ENCODE peak calls at places on chromosomes 2 and 18, in nine cellular contexts. One of them, this sample, is unnamed.

GRCh38 chr2:191316246-191316645 is 71.0 kb downstream of the MYO1B start:
- DNase-seq in GM23338: no peak
- DNase-seq in OCI-LY7: no peak
- DNase-seq in MM.1S: no peak
- DNase-seq in hepatocyte: no peak
- DNase-seq in neural progenitor cell: no peak
- DNase-seq in GM23248: peak; percentile 60
- DNase-seq in HCT116: no peak
- DNase-seq in SK-N-SH: no peak
- DNase-seq in this sample: no peak

GRCh38 chr18:623760-624620 is 27.2 kb downstream of the CLUL1 start:
- DNase-seq in GM23338: peak; percentile 89
- DNase-seq in OCI-LY7: peak; percentile 66
- DNase-seq in MM.1S: peak; percentile 75
- DNase-seq in hepatocyte: peak; percentile 86
- DNase-seq in neural progenitor cell: peak; percentile 80
- DNase-seq in GM23248: peak; percentile 85
- DNase-seq in HCT116: peak; percentile 69
- DNase-seq in SK-N-SH: peak; percentile 59
- DNase-seq in this sample: peak; percentile 85

GRCh38 chr2:142100967-142101366 is 29.8 kb downstream of the LRP1B start:
- DNase-seq in GM23338: no peak
- DNase-seq in OCI-LY7: no peak
- DNase-seq in MM.1S: no peak
- DNase-seq in hepatocyte: no peak
- DNase-seq in neural progenitor cell: no peak
- DNase-seq in GM23248: no peak
- DNase-seq in HCT116: no peak
- DNase-seq in SK-N-SH: no peak
- DNase-seq in this sample: peak; percentile 28

GRCh38 chr2:85541262-85541661 is 2.3 kb downstream of the MAT2A start:
- DNase-seq in GM23338: no peak
- DNase-seq in OCI-LY7: no peak
- DNase-seq in MM.1S: no peak
- DNase-seq in hepatocyte: no peak
- DNase-seq in neural progenitor cell: no peak
- DNase-seq in GM23248: no peak
- DNase-seq in HCT116: no peak
- DNase-seq in SK-N-SH: no peak
- DNase-seq in this sample: no peak

GRCh38 chr2:8633735-8634313 is 48.0 kb upstream of the ID2 start:
- DNase-seq in GM23338: no peak
- DNase-seq in OCI-LY7: no peak
- DNase-seq in MM.1S: no peak
- DNase-seq in hepatocyte: peak; percentile 78
- DNase-seq in neural progenitor cell: no peak
- DNase-seq in GM23248: peak; percentile 94
- DNase-seq in HCT116: peak; percentile 82
- DNase-seq in SK-N-SH: no peak
- DNase-seq in this sample: peak; percentile 59

GRCh38 chr2:147660680-147661079 is 184.1 kb upstream of the ACVR2A start:
- DNase-seq in GM23338: no peak
- DNase-seq in OCI-LY7: no peak
- DNase-seq in MM.1S: no peak
- DNase-seq in hepatocyte: no peak
- DNase-seq in neural progenitor cell: no peak
- DNase-seq in GM23248: no peak
- DNase-seq in HCT116: no peak
- DNase-seq in SK-N-SH: no peak
- DNase-seq in this sample: no peak

GRCh38 chr2:3097804-3098203 is 279.8 kb downstream of the EIPR1 start:
- DNase-seq in GM23338: no peak
- DNase-seq in OCI-LY7: no peak
- DNase-seq in MM.1S: no peak
- DNase-seq in hepatocyte: no peak
- DNase-seq in neural progenitor cell: no peak
- DNase-seq in GM23248: no peak
- DNase-seq in HCT116: no peak
- DNase-seq in SK-N-SH: no peak
- DNase-seq in this sample: no peak

GRCh38 chr2:53636616-53637015 is 131.0 kb upstream of the CHAC2 start:
- DNase-seq in GM23338: no peak
- DNase-seq in OCI-LY7: no peak
- DNase-seq in MM.1S: no peak
- DNase-seq in hepatocyte: no peak
- DNase-seq in neural progenitor cell: no peak
- DNase-seq in GM23248: no peak
- DNase-seq in HCT116: no peak
- DNase-seq in SK-N-SH: no peak
- DNase-seq in this sample: no peak

GRCh38 chr2:98026292-98026691 is 30.5 kb upstream of the TMEM131 start:
- DNase-seq in GM23338: no peak
- DNase-seq in OCI-LY7: no peak
- DNase-seq in MM.1S: no peak
- DNase-seq in hepatocyte: no peak
- DNase-seq in neural progenitor cell: no peak
- DNase-seq in GM23248: no peak
- DNase-seq in HCT116: no peak
- DNase-seq in SK-N-SH: no peak
- DNase-seq in this sample: no peak

GRCh38 chr2:1925516-1925915 is 181.2 kb upstream of the PXDN start:
- DNase-seq in GM23338: no peak
- DNase-seq in OCI-LY7: no peak
- DNase-seq in MM.1S: no peak
- DNase-seq in hepatocyte: no peak
- DNase-seq in neural progenitor cell: no peak
- DNase-seq in GM23248: no peak
- DNase-seq in HCT116: no peak
- DNase-seq in SK-N-SH: no peak
- DNase-seq in this sample: no peak

GRCh38 chr2:4782647-4783046 is 909.5 kb upstream of the SOX11 start:
- DNase-seq in GM23338: no peak
- DNase-seq in OCI-LY7: no peak
- DNase-seq in MM.1S: no peak
- DNase-seq in hepatocyte: no peak
- DNase-seq in neural progenitor cell: no peak
- DNase-seq in GM23248: peak; percentile 12
- DNase-seq in HCT116: no peak
- DNase-seq in SK-N-SH: no peak
- DNase-seq in this sample: no peak

GRCh38 chr2:205776720-205777119 is 94.4 kb downstream of the NRP2 start:
- DNase-seq in GM23338: no peak
- DNase-seq in OCI-LY7: no peak
- DNase-seq in MM.1S: no peak
- DNase-seq in hepatocyte: peak; percentile 34
- DNase-seq in neural progenitor cell: no peak
- DNase-seq in GM23248: no peak
- DNase-seq in HCT116: no peak
- DNase-seq in SK-N-SH: no peak
- DNase-seq in this sample: no peak

GRCh38 chr2:5007596-5007995 is 684.6 kb upstream of the SOX11 start:
- DNase-seq in GM23338: no peak
- DNase-seq in OCI-LY7: no peak
- DNase-seq in MM.1S: no peak
- DNase-seq in hepatocyte: no peak
- DNase-seq in neural progenitor cell: no peak
- DNase-seq in GM23248: no peak
- DNase-seq in HCT116: no peak
- DNase-seq in SK-N-SH: no peak
- DNase-seq in this sample: no peak

GRCh38 chr2:11683486-11683885 is 13.5 kb upstream of the NTSR2 start:
- DNase-seq in GM23338: peak; percentile 82
- DNase-seq in OCI-LY7: no peak
- DNase-seq in MM.1S: no peak
- DNase-seq in hepatocyte: no peak
- DNase-seq in neural progenitor cell: peak; percentile 23
- DNase-seq in GM23248: no peak
- DNase-seq in HCT116: no peak
- DNase-seq in SK-N-SH: no peak
- DNase-seq in this sample: no peak

DNA sequence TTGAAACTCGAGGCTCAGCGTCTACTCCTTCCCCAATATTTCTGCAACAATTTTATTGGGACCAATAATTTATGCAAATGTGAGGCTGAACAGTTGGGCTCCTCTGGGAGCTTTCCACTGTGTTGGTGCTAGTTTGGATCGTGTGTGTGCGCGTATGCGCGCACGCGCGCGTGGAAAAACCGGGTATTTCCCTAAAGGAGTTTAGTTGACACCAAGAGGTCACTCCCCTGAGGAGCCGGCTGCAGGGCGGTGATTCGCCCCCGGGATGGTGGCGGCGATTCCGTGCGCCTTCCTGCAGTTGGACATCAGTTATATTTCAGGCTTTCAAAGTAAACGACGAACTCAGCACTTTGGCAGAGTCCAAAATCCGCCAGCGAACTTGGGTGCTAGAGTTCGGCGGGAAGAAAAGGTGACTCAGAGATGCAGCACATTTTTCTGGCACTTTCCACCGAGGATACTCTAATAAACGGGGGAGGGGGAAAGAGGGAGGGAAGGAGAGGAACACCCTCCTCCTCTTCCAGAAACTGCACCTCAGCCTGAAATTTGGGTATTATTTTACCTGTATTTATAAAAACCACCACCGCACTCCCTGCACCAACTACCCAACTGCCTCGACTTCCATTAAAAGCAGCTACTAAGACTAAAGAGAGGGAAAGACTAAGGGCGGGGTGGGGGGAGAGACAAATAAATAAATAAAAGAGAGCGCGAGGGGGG is 186.6 kb upstream of the FANCL start:
- DNase-seq in GM23338: peak; percentile 69
- DNase-seq in OCI-LY7: no peak
- DNase-seq in MM.1S: peak; percentile 42
- DNase-seq in hepatocyte: peak; percentile 77
- DNase-seq in neural progenitor cell: peak; percentile 64
- DNase-seq in GM23248: peak; percentile 57
- DNase-seq in HCT116: no peak
- DNase-seq in SK-N-SH: peak; percentile 51
- DNase-seq in this sample: no peak
- TF ChIP-seq EZH2phosphoT487 in GM23338: no peak
- TF ChIP-seq EZH2phosphoT487 in OCI-LY7: no peak
- TF ChIP-seq EZH2phosphoT487 in MM.1S: no peak
- TF ChIP-seq EZH2phosphoT487 in hepatocyte: no peak
- TF ChIP-seq EZH2phosphoT487 in neural progenitor cell: no peak
- TF ChIP-seq EZH2phosphoT487 in GM23248: no peak
- TF ChIP-seq EZH2phosphoT487 in HCT116: no peak
- TF ChIP-seq EZH2phosphoT487 in SK-N-SH: no peak
- TF ChIP-seq EZH2phosphoT487 in this sample: no peak

DNA sequence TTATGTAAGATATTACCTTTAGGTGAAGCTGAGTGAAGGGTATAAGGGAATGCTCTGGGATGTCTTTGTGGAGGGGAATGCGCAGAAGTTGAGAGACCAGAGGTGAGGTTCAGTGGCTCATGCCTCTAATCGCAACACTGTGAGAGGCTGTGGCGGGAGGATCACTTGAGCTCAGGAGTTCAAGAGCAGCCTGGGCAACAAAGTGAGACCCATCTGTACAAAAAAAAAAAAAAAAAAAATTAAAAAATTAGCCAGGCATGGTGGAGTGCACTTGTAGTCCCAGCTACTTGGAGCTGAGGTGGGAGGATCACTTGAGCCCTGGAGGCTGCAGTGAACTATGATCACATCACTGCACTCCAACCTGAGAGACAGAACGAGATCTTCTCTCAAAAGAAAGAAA is 57.3 kb upstream of the SP3 start:
- DNase-seq in GM23338: no peak
- DNase-seq in OCI-LY7: no peak
- DNase-seq in MM.1S: no peak
- DNase-seq in hepatocyte: no peak
- DNase-seq in neural progenitor cell: no peak
- DNase-seq in GM23248: no peak
- DNase-seq in HCT116: no peak
- DNase-seq in SK-N-SH: no peak
- DNase-seq in this sample: no peak
- H3K27ac ChIP-seq in GM23338: no peak overlapping the region
- H3K27ac ChIP-seq in OCI-LY7: no peak overlapping the region
- H3K27ac ChIP-seq in MM.1S: no peak overlapping the region
- H3K27ac ChIP-seq in hepatocyte: peak overlapping the region; percentile 97
- H3K27ac ChIP-seq in neural progenitor cell: no peak overlapping the region
- H3K27ac ChIP-seq in GM23248: no peak overlapping the region
- H3K27ac ChIP-seq in HCT116: no peak overlapping the region
- H3K27ac ChIP-seq in SK-N-SH: no peak overlapping the region
- H3K27ac ChIP-seq in this sample: peak overlapping the region; percentile 97

DNA sequence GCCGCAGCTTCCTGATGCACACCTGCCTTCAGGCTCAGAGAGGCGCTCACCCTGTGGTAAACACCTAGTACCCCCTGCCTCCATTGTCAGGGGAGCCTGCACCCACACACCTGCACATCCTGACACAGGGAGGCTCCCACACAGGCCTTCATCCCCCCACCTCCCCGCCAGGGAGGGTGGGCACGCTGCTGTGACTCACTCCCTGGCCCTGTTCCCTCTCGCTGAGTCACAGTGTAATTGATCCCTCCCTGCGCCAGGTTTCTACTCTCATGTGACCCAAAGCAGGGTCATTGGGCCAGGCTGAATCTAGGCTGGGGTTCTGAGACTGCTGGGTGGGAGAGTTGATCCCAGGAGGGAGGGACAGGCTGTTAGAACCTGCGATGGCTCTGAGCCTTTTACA is 8.5 kb upstream of the CELF4 start:
- DNase-seq in GM23338: no peak
- DNase-seq in OCI-LY7: no peak
- DNase-seq in MM.1S: no peak
- DNase-seq in hepatocyte: no peak
- DNase-seq in neural progenitor cell: no peak
- DNase-seq in GM23248: no peak
- DNase-seq in HCT116: no peak
- DNase-seq in SK-N-SH: no peak
- DNase-seq in this sample: no peak
- TF ChIP-seq EZH2phosphoT487 in GM23338: no peak
- TF ChIP-seq EZH2phosphoT487 in OCI-LY7: no peak
- TF ChIP-seq EZH2phosphoT487 in MM.1S: no peak
- TF ChIP-seq EZH2phosphoT487 in hepatocyte: no peak
- TF ChIP-seq EZH2phosphoT487 in neural progenitor cell: no peak
- TF ChIP-seq EZH2phosphoT487 in GM23248: no peak
- TF ChIP-seq EZH2phosphoT487 in HCT116: no peak
- TF ChIP-seq EZH2phosphoT487 in SK-N-SH: no peak
- TF ChIP-seq EZH2phosphoT487 in this sample: no peak

GRCh38 chr2:84537251-84537650 is 21.0 kb downstream of the DNAH6 start:
- DNase-seq in GM23338: peak; percentile 2
- DNase-seq in OCI-LY7: no peak
- DNase-seq in MM.1S: no peak
- DNase-seq in hepatocyte: no peak
- DNase-seq in neural progenitor cell: no peak
- DNase-seq in GM23248: peak; percentile 12
- DNase-seq in HCT116: no peak
- DNase-seq in SK-N-SH: no peak
- DNase-seq in this sample: no peak

GRCh38 chr2:84539729-84540128 is 23.4 kb downstream of the DNAH6 start:
- DNase-seq in GM23338: no peak
- DNase-seq in OCI-LY7: no peak
- DNase-seq in MM.1S: no peak
- DNase-seq in hepatocyte: no peak
- DNase-seq in neural progenitor cell: no peak
- DNase-seq in GM23248: no peak
- DNase-seq in HCT116: no peak
- DNase-seq in SK-N-SH: no peak
- DNase-seq in this sample: no peak

GRCh38 chr2:84532291-84532690 is 16.0 kb downstream of the DNAH6 start:
- DNase-seq in GM23338: no peak
- DNase-seq in OCI-LY7: no peak
- DNase-seq in MM.1S: no peak
- DNase-seq in hepatocyte: no peak
- DNase-seq in neural progenitor cell: no peak
- DNase-seq in GM23248: peak; percentile 8
- DNase-seq in HCT116: no peak
- DNase-seq in SK-N-SH: no peak
- DNase-seq in this sample: peak; percentile 25

GRCh38 chr2:84534225-84534624 is 17.9 kb downstream of the DNAH6 start:
- DNase-seq in GM23338: peak; percentile 3
- DNase-seq in OCI-LY7: no peak
- DNase-seq in MM.1S: no peak
- DNase-seq in hepatocyte: no peak
- DNase-seq in neural progenitor cell: no peak
- DNase-seq in GM23248: no peak
- DNase-seq in HCT116: no peak
- DNase-seq in SK-N-SH: no peak
- DNase-seq in this sample: no peak
- H3K27ac ChIP-seq in GM23338: no peak overlapping the region
- H3K27ac ChIP-seq in OCI-LY7: no peak overlapping the region
- H3K27ac ChIP-seq in MM.1S: no peak overlapping the region
- H3K27ac ChIP-seq in hepatocyte: no peak overlapping the region
- H3K27ac ChIP-seq in neural progenitor cell: no peak overlapping the region
- H3K27ac ChIP-seq in GM23248: no peak overlapping the region
- H3K27ac ChIP-seq in HCT116: no peak overlapping the region
- H3K27ac ChIP-seq in SK-N-SH: no peak overlapping the region
- H3K27ac ChIP-seq in this sample: no peak overlapping the region